ENCODE peak calls at places on chromosomes 12 and 14, in six cellular contexts. J, K, T, D, O and Q are unnamed samples.

GRCh38 chr12:64237382-64237781 is 15.3 kb upstream of the KICS2 start:
- DNase-seq in J (no peak), K (no peak), T (no peak), D (no peak), O (no peak), Q (no peak)

GRCh38 chr12:110284597-110284996 is 3.5 kb downstream of the ATP2A2 start:
- DNase-seq in J (no peak), K (no peak), T (no peak), D (no peak), O (no peak), Q (no peak)

GRCh38 chr12:34219046-34219770 is 196.9 kb downstream of the ALG10 start:
- DNase-seq in J (no peak), K (no peak), T (no peak), D (no peak), O (peak; percentile 4), Q (peak; percentile 60)

GRCh38 chr12:102478416-102479098 is 1.8 kb downstream of the IGF1 start:
- DNase-seq in J (no peak), K (peak; percentile 42), T (peak; percentile 1), D (no peak), O (no peak), Q (no peak)

GRCh38 chr14:102507891-102508312 is 1.7 kb downstream of the ANKRD9 start:
- DNase-seq in J (no peak), K (no peak), T (no peak), D (peak; percentile 68), O (no peak), Q (no peak)

GRCh38 chr14:25400607-25401206 is 350.8 kb upstream of the STXBP6 start:
- DNase-seq in J (no peak), K (peak; percentile 53), T (no peak), D (no peak), O (no peak), Q (no peak)

GRCh38 chr12:2402180-2402579 is 349.4 kb downstream of the CACNA1C start:
- DNase-seq in J (no peak), K (no peak), T (no peak), D (no peak), O (no peak), Q (no peak)

GRCh38 chr12:57454566-57455373 is at the start of gene INHBE:
- DNase-seq in J (peak; percentile 64), K (peak; percentile 39), T (no peak), D (no peak), O (no peak), Q (peak; percentile 95)

GRCh38 chr14:51093371-51094281 is 1.3 kb downstream of the TRIM9 start:
- DNase-seq in J (peak; percentile 29), K (peak; percentile 21), T (peak; percentile 17), D (no peak), O (no peak), Q (no peak)

GRCh38 chr12:92337128-92337527 is 191.5 kb upstream of the BTG1 start:
- DNase-seq in J (no peak), K (no peak), T (no peak), D (no peak), O (no peak), Q (no peak)

GRCh38 chr12:121144416-121144914 is 11.8 kb downstream of the P2RX7 start:
- DNase-seq in J (no peak), K (no peak), T (no peak), D (no peak), O (peak; percentile 18), Q (no peak)
- H3K27ac ChIP-seq in J (no peak overlapping the region), K (no peak overlapping the region), T (no peak overlapping the region), D (peak overlapping the region; percentile 59), O (peak overlapping the region; percentile 76), Q (no peak overlapping the region)

DNA sequence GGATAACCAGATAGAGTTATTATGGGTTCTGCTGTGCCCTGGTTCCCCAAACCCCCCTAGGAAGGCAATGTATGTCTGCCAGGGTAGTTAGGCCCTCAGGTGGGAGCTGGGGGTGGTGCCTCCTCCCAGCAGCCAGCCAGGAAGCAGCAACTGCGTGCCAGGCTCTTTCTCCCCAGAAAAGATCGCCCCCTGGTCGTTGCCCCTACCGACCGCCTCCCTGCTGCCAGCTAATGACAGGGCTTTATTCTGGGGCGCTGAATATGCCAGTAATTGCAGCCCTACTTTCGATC is 36.3 kb downstream of the IQSEC3 start:
- DNase-seq in J (no peak), K (no peak), T (no peak), D (no peak), O (no peak), Q (no peak)
- H3K27ac ChIP-seq in J (no peak overlapping the region), K (no peak overlapping the region), T (no peak overlapping the region), D (no peak overlapping the region), O (no peak overlapping the region), Q (no peak overlapping the region)

GRCh38 chr14:90756755-90757345 is 59.4 kb downstream of the TTC7B start:
- DNase-seq in J (peak; percentile 37), K (no peak), T (no peak), D (no peak), O (no peak), Q (no peak)
- H3K27ac ChIP-seq in J (peak overlapping the region; percentile 98), K (no peak overlapping the region), T (no peak overlapping the region), D (no peak overlapping the region), O (no peak overlapping the region), Q (no peak overlapping the region)

GRCh38 chr12:85036736-85037135 is 585 bp downstream of the LRRIQ1 start:
- DNase-seq in J (no peak), K (no peak), T (no peak), D (no peak), O (no peak), Q (no peak)
- H3K27ac ChIP-seq in J (no peak overlapping the region), K (no peak overlapping the region), T (no peak overlapping the region), D (no peak overlapping the region), O (no peak overlapping the region), Q (no peak overlapping the region)